ENCODE peak calls at places on chromosome 7, in five cellular contexts. X, S, B, R and U are unnamed samples. For H3K4me1, the result is how much of the 10 kb centered on the place peaks cover.

GRCh38 chr7:149773446-149774236 is at the start of gene ZNF467:
- DNase-seq in X (peak), S (no peak), B (no peak), R (no peak), U (no peak)

GRCh38 chr7:126700807-126701604 is 551.7 kb downstream of the GRM8 start:
- DNase-seq in X (peak), S (no peak), B (peak), R (peak), U (peak)

GRCh38 chr7:117001283-117001682 is 48.0 kb downstream of the ST7 start:
- DNase-seq in X (no peak), S (no peak), B (no peak), R (no peak), U (no peak)

GRCh38 chr7:152866791-152867481 is 107.4 kb downstream of the ACTR3B start:
- DNase-seq in X (no peak), S (peak), B (no peak), R (no peak), U (no peak)

GRCh38 chr7:73435471-73436009 is 2.0 kb downstream of the FZD9 start:
- DNase-seq in X (no peak), S (no peak), B (no peak), R (no peak), U (no peak)

GRCh38 chr7:24255139-24255538 is 28.9 kb upstream of the NPY start:
- DNase-seq in X (no peak), S (no peak), B (no peak), R (no peak), U (no peak)

GRCh38 chr7:101743241-101743994 is 74.0 kb upstream of the CUX1 start:
- DNase-seq in X (peak), S (peak), B (peak), R (peak), U (peak)

GRCh38 chr7:104142147-104142546 is 65.7 kb downstream of the ORC5 start:
- DNase-seq in X (no peak), S (no peak), B (no peak), R (no peak), U (no peak)

GRCh38 chr7:21076054-21076453 is 289.4 kb upstream of the SP8 start:
- DNase-seq in X (no peak), S (no peak), B (no peak), R (no peak), U (no peak)

GRCh38 chr7:81499262-81500116 is 270.4 kb downstream of the HGF start:
- DNase-seq in X (peak), S (no peak), B (peak), R (peak), U (no peak)

GRCh38 chr7:108200326-108200725 is 70.2 kb upstream of the LAMB4 start:
- DNase-seq in X (no peak), S (no peak), B (no peak), R (peak), U (no peak)

GRCh38 chr7:158741294-158741666 is 36.7 kb upstream of the NCAPG2 start:
- DNase-seq in X (no peak), S (peak), B (no peak), R (no peak), U (no peak)

GRCh38 chr7:37831214-37831613 is 17.2 kb upstream of the NME8 start:
- DNase-seq in X (peak), S (no peak), B (no peak), R (no peak), U (no peak)

GRCh38 chr7:105782391-105783063 is 93.9 kb downstream of the ATXN7L1 start:
- DNase-seq in X (no peak), S (no peak), B (no peak), R (peak), U (no peak)
- H2AK5ac ChIP-seq in X (no peak), S (no peak), B (no peak), R (peak), U (no peak)

GRCh38 chr7:1106783-1107421 is 19.0 kb downstream of the GPER1 start:
- DNase-seq in X (no peak), S (no peak), B (no peak), R (no peak), U (no peak)
- H3K4me1 ChIP-seq in X (under half), S (under half), B (under half), R (under half), U (under half)

GRCh38 chr7:47669178-47669878 is 87.4 kb upstream of the TNS3 start:
- DNase-seq in X (peak), S (no peak), B (no peak), R (peak), U (no peak)

GRCh38 chr7:47672966-47673365 is 91.1 kb upstream of the TNS3 start:
- DNase-seq in X (peak), S (no peak), B (no peak), R (no peak), U (no peak)

GRCh38 chr7:47672267-47672920 is 90.5 kb upstream of the TNS3 start:
- DNase-seq in X (peak), S (no peak), B (no peak), R (no peak), U (no peak)

GRCh38 chr7:47671358-47671757 is 89.4 kb upstream of the TNS3 start:
- DNase-seq in X (no peak), S (no peak), B (no peak), R (no peak), U (no peak)

GRCh38 chr7:47670738-47671137 is 88.8 kb upstream of the TNS3 start:
- DNase-seq in X (no peak), S (no peak), B (no peak), R (no peak), U (no peak)
- H2AK5ac ChIP-seq in X (no peak), S (no peak), B (no peak), R (peak), U (no peak)

DNA sequence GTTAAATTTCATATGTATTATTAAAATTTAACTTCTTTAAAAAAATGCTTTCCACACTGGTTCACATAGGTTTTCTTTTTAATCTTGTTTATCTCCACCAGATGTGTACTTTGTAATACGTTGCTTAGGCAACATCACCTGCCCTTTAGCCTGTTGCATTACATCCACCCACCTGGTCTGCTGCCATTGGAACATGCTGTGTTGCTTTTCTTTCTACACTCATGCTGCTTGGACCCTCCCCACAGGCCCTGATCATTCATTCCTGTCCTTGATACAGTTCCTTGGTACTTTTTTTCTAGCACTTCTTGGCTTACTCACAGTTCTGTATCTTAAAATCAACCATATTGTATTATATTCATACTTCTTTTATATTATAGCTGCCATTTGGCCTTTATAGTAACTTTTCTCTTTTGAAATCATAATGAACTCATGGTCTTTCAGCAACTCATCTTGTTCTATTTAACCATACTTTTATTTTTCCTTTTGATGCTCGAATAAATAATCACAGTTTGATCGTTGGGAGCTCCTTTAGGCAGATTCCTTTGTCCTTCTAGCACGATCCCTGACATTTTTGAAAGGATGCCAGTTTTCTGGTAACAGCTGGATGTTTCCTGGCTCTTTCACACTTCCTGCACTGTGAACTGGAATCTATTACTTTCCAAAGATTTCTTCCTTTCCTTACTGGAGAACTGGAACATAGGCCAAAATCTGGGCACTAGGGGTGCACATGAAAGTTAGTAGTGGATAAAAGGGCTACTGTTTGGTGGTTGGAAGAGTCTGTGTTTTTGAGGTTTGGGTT is 125.0 kb downstream of the CDK14 start:
- DNase-seq in X (no peak), S (no peak), B (no peak), R (peak), U (no peak)
- H3K4me1 ChIP-seq in X (under half), S (under half), B (under half), R (under half), U (under half)